ENCODE peak calls at places on chromosomes 6 and 20, in five cellular contexts. I is endothelial cell of umbilical vein, B is HepG2, F is gastrocnemius medialis, S is IMR-90. T is an unnamed sample.

GRCh38 chr6:84639396-84639795 is 125.0 kb downstream of the TBX18 start:
- DNase-seq in I (no peak), B (no peak), F (no peak), S (no peak), T (no peak)

GRCh38 chr6:111686249-111686997 is 80.7 kb upstream of the TRAF3IP2 start:
- DNase-seq in I (peak), B (no peak), F (no peak), S (no peak), T (no peak)

GRCh38 chr20:53767206-53767924 is 173.7 kb upstream of the ZNF217 start:
- DNase-seq in I (no peak), B (no peak), F (no peak), S (no peak), T (no peak)

GRCh38 chr20:38685853-38686473 is 38.3 kb upstream of the SLC32A1 start:
- DNase-seq in I (peak), B (peak), F (no peak), S (peak), T (peak)

GRCh38 chr20:38831049-38831691 is 25.7 kb downstream of the PPP1R16B start:
- DNase-seq in I (no peak), B (no peak), F (no peak), S (no peak), T (no peak)

GRCh38 chr6:110682460-110682853 is 132.8 kb downstream of the CDK19 start:
- DNase-seq in I (peak), B (peak), F (peak), S (peak), T (peak)

GRCh38 chr6:136288566-136289326 is 900 bp downstream of the BCLAF1 start:
- DNase-seq in I (peak), B (peak), F (peak), S (peak), T (peak)

GRCh38 chr6:119138906-119139541 is 60.6 kb upstream of the FAM184A start:
- DNase-seq in I (no peak), B (no peak), F (no peak), S (no peak), T (no peak)

GRCh38 chr20:32205502-32206382 is 1.8 kb downstream of the PLAGL2 start:
- DNase-seq in I (no peak), B (no peak), F (no peak), S (peak), T (no peak)

GRCh38 chr6:157885211-157885788 is 62.3 kb downstream of the SNX9 start:
- DNase-seq in I (peak), B (no peak), F (no peak), S (no peak), T (no peak)
- H3K27ac ChIP-seq in I (no peak), B (peak), F (no peak), S (no peak), T (no peak)

GRCh38 chr6:144655376-144655775 is 370.2 kb downstream of the UTRN start:
- DNase-seq in I (no peak), B (no peak), F (no peak), S (peak), T (no peak)

GRCh38 chr6:144652292-144652891 is 367.3 kb downstream of the UTRN start:
- DNase-seq in I (no peak), B (peak), F (no peak), S (no peak), T (no peak)

GRCh38 chr6:144657691-144658090 is 372.6 kb downstream of the UTRN start:
- DNase-seq in I (no peak), B (no peak), F (no peak), S (no peak), T (peak)

GRCh38 chr6:144651219-144651618 is 366.1 kb downstream of the UTRN start:
- DNase-seq in I (no peak), B (no peak), F (no peak), S (no peak), T (no peak)

GRCh38 chr6:144653885-144654505 is 368.9 kb downstream of the UTRN start:
- DNase-seq in I (no peak), B (peak), F (no peak), S (no peak), T (no peak)
- H3K4me3 ChIP-seq in I (no peak), B (no peak), F (no peak), S (no peak), T (no peak)

DNA sequence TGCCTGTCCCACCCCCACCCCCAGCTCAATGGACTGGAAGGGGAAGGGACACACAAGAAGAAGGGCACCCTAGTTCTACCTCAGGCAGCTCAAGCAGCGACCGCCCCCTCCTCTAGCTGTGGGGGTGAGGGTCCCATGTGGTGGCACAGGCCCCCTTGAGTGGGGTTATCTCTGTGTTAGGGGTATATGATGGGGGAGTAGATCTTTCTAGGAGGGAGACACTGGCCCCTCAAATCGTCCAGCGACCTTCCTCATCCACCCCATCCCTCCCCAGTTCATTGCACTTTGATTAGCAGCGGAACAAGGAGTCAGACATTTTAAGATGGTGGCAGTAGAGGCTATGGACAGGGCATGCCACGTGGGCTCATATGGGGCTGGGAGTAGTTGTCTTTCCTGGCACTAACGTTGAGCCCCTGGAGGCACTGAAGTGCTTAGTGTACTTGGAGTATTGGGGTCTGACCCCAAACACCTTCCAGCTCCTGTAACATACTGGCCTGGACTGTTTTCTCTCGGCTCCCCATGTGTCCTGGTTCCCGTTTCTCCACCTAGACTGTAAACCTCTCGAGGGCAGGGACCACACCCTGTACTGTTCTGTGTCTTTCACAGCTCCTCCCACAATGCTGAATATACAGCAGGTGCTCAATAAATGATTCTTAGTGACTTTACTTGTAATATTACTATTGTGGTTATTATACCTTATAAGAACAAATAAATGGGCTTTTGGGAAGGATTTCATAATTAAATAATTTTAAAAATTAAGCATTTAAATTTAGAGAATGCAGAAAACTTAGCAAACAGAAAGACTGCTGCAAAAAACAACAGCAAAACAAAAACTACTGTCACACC is 8.4 kb downstream of the CDKN1A start:
- DNase-seq in I (no peak), B (no peak), F (no peak), S (no peak), T (no peak)
- TF ChIP-seq POLR2A in I (no peak), B (no peak), F (no peak), S (no peak), T (no peak)

DNA sequence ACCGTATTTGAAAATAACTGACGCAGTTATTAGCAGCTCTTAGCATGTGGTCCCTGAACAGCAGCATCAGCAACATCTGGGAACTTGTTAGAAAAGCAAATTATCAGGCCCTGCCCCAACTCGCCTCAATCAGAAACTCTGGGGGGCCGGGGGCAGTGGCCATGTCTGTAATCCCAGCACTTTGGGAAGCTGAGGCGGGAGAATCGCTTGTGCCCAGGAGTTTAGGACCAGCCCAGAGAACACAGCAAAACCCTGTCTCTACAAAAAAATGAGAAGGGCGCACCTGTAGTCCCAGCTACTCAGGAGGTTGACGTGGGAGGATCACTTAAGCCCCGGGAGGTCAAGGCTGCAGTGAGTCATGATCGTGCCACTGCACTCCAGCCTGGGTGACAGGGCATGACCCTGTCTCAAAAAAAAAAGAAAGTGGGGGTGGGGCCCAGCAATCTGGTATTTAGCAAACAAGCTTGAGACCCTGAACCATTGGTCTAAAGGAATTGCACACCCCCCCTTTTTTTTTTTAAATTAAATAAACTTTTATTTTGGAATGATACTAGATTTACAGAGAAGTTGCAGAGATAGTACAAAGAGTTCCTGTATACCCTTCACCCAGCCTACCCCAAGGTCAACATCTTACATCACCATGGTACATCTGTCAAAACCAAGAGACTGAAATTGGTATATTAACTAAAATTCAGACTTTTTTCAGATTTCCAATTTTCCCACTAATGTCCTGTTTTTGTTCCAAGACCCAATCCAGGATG is 6.7 kb downstream of the SRXN1 start:
- DNase-seq in I (no peak), B (peak), F (no peak), S (no peak), T (no peak)
- H3K27ac ChIP-seq in I (no peak), B (peak), F (no peak), S (no peak), T (no peak)

GRCh38 chr6:89909991-89910390 is 15.7 kb downstream of the GJA10 start:
- DNase-seq in I (no peak), B (no peak), F (no peak), S (no peak), T (no peak)
- H3K4me3 ChIP-seq in I (no peak), B (no peak), F (no peak), S (no peak), T (no peak)

GRCh38 chr20:48025061-48025515 is 239.8 kb upstream of the SULF2 start:
- DNase-seq in I (no peak), B (no peak), F (no peak), S (peak), T (peak)
- TF ChIP-seq POLR2A in I (no peak), B (no peak), F (no peak), S (no peak), T (no peak)

T was measured in thyroid gland.